ENCODE peak calls at places on chromosome 21, in nine cellular contexts. F is amniotic stem cell; X is endothelial cell of umbilical vein; G is GM23338; A is effector memory CD8-positive, alpha-beta T cell; B is activated naive CD8-positive, alpha-beta T cell treated with anti-CD3 and anti-CD28 coated beads for 36 hours; W is stomach; S is activated T-helper 1 cell treated with anti-CD3 and anti-CD28 coated beads, Interleukin-12 subunit alpha, Interleukin-12 subunit beta, Interleukin-2, Interleukin-4 antibody, amounts not matched to agents 30 ng/mL and 10 ng/mL and 1 ng/mL, durations not matched to agents 14 hours and 24 hours and 36 hours; O is A172. M is an unnamed sample.

GRCh38 chr21:25660233-25660632 is 21.2 kb downstream of the JAM2 start:
- DNase-seq in F (no peak), B (no peak), G (no peak), S (no peak), O (no peak), X (no peak), W (no peak), A (no peak), M (no peak)

GRCh38 chr21:28086861-28087581 is 905.7 kb downstream of the LTN1 start:
- DNase-seq in F (no peak), X (no peak), O (no peak), S (no peak), A (no peak), W (no peak), B (no peak), G (no peak), M (no peak)

GRCh38 chr21:40140675-40141074 is 273.4 kb downstream of the PCP4 start:
- DNase-seq in X (no peak), S (no peak), O (no peak), B (no peak), G (no peak), F (no peak), W (no peak), A (no peak), M (no peak)

GRCh38 chr21:14270631-14271030 is 54.7 kb downstream of the RBM11 start:
- DNase-seq in F (no peak), X (no peak), W (no peak), B (no peak), O (no peak), A (no peak), G (no peak), S (no peak), M (no peak)

GRCh38 chr21:41519806-41520559 is 12.0 kb upstream of the TMPRSS2 start:
- DNase-seq in S (no peak), X (no peak), W (no peak), G (no peak), B (no peak), F (no peak), O (no peak), A (no peak), M (no peak)

GRCh38 chr21:15063081-15063820 is 1.5 kb downstream of the NRIP1 start:
- DNase-seq in O (peak), W (no peak), A (no peak), X (peak), S (no peak), G (no peak), F (no peak), B (peak), M (peak)

GRCh38 chr21:46295177-46295711 is 9.1 kb downstream of the YBEY start:
- DNase-seq in S (no peak), A (no peak), X (no peak), B (no peak), W (no peak), O (peak), G (peak), F (no peak), M (no peak)

GRCh38 chr21:30463713-30464112 is 16.5 kb downstream of the KRTAP19-1 start:
- DNase-seq in B (no peak), W (no peak), O (peak), X (no peak), S (no peak), F (no peak), G (peak), A (no peak), M (peak)

GRCh38 chr21:33080776-33081175 is 10.8 kb downstream of the OLIG1 start:
- DNase-seq in F (no peak), S (no peak), B (no peak), O (no peak), X (no peak), G (no peak), A (no peak), W (no peak), M (no peak)

GRCh38 chr21:18164933-18165332 is 79.7 kb upstream of the CHODL start:
- DNase-seq in G (peak), W (no peak), B (no peak), F (no peak), A (no peak), X (no peak), S (no peak), O (no peak), M (no peak)

GRCh38 chr21:33241846-33242245 is 12.1 kb downstream of the IFNAR2 start:
- DNase-seq in O (no peak), X (no peak), F (no peak), A (no peak), W (no peak), S (no peak), B (no peak), G (no peak), M (no peak)

GRCh38 chr21:19120591-19120990 is 717.0 kb upstream of the TMPRSS15 start:
- DNase-seq in B (no peak), W (no peak), G (peak), X (no peak), S (no peak), A (no peak), F (no peak), O (no peak), M (no peak)

GRCh38 chr21:25871566-25871965 is 136.8 kb downstream of the GABPA start:
- DNase-seq in F (no peak), S (no peak), X (no peak), B (peak), W (no peak), O (peak), A (no peak), G (peak), M (no peak)

GRCh38 chr21:28548291-28548690 is 444.4 kb downstream of the LTN1 start:
- DNase-seq in G (no peak), O (no peak), F (no peak), A (no peak), B (no peak), X (no peak), W (no peak), S (no peak), M (no peak)

GRCh38 chr21:45406801-45407628 is 2.0 kb downstream of the COL18A1 start:
- DNase-seq in O (no peak), F (no peak), S (no peak), X (peak), B (no peak), W (no peak), A (no peak), G (peak), M (no peak)

GRCh38 chr21:38129711-38130110 is 127.1 kb upstream of the KCNJ15 start:
- DNase-seq in F (no peak), S (no peak), X (no peak), W (no peak), O (no peak), G (no peak), A (no peak), B (no peak), M (no peak)

GRCh38 chr21:38166214-38166547 is 90.6 kb upstream of the KCNJ15 start:
- DNase-seq in B (no peak), G (no peak), O (no peak), A (no peak), F (no peak), X (no peak), W (no peak), S (no peak), M (no peak)

GRCh38 chr21:37159053-37159776 is 86.2 kb downstream of the TTC3 start:
- DNase-seq in S (no peak), A (no peak), F (no peak), O (no peak), W (no peak), B (peak), G (no peak), X (no peak), M (no peak)

GRCh38 chr21:36639769-36640168 is 59.1 kb upstream of the SIM2 start:
- DNase-seq in G (no peak), B (no peak), A (no peak), S (no peak), F (no peak), X (no peak), O (no peak), W (no peak), M (no peak)

GRCh38 chr21:45618846-45619485 is 24.6 kb upstream of the PCBP3 start:
- DNase-seq in G (no peak), A (no peak), O (peak), B (no peak), F (no peak), X (no peak), W (no peak), S (no peak), M (no peak)

GRCh38 chr21:16070207-16070651 is 340.4 kb downstream of the USP25 start:
- DNase-seq in B (no peak), A (no peak), G (no peak), F (no peak), W (no peak), S (no peak), X (no peak), O (peak), M (no peak)

GRCh38 chr21:42696516-42697040 is 43.2 kb downstream of the PDE9A start:
- DNase-seq in A (no peak), O (no peak), X (no peak), S (no peak), F (no peak), G (no peak), B (no peak), W (no peak), M (no peak)

GRCh38 chr21:25573409-25574206 is 33.7 kb downstream of the MRPL39 start:
- DNase-seq in G (no peak), S (peak), X (peak), F (peak), B (peak), O (peak), A (peak), W (no peak), M (peak)

GRCh38 chr21:28776251-28776650 is 216.4 kb downstream of the LTN1 start:
- DNase-seq in X (no peak), B (peak), S (no peak), O (no peak), A (no peak), W (no peak), F (no peak), G (no peak), M (peak)

GRCh38 chr21:45209046-45209445 is 78.6 kb downstream of the POFUT2 start:
- DNase-seq in O (peak), S (no peak), F (peak), X (no peak), B (no peak), W (no peak), A (no peak), G (no peak), M (no peak)

GRCh38 chr21:28393279-28393678 is 599.4 kb downstream of the LTN1 start:
- DNase-seq in F (no peak), B (no peak), O (peak), S (no peak), G (peak), A (no peak), X (no peak), W (peak), M (no peak)

GRCh38 chr21:34770581-34770980 is 101.8 kb downstream of the CLIC6 start:
- DNase-seq in F (no peak), O (no peak), S (no peak), B (no peak), W (no peak), A (no peak), X (no peak), G (no peak), M (no peak)

GRCh38 chr21:26811031-26811430 is 34.2 kb downstream of the ADAMTS1 start:
- DNase-seq in X (no peak), B (no peak), A (no peak), S (no peak), O (no peak), G (no peak), F (no peak), W (no peak), M (no peak)

M was measured in RCC 7860.